ENCODE peak calls at places on chromosomes 16 and 17, in six cellular contexts. W is SK-N-SH, F is RWPE1, S is brain microvascular endothelial cell, B is aorta, L is upper lobe of right lung. R is an unnamed sample.

GRCh38 chr16:89922477-89922883 is 662 bp upstream of the TUBB3 start:
- DNase-seq in W (peak), S (peak), L (peak), F (peak), B (peak), R (no peak)

GRCh38 chr16:88971371-88972097 is 5.5 kb downstream of the CBFA2T3 start:
- DNase-seq in W (no peak), S (no peak), L (no peak), B (no peak), F (no peak), R (no peak)

GRCh38 chr16:81385031-81385756 is 59.4 kb upstream of the CMIP start:
- DNase-seq in S (no peak), L (no peak), B (no peak), W (no peak), F (no peak), R (no peak)

GRCh38 chr16:87033541-87034300 is 283.5 kb downstream of the C16orf95 start:
- DNase-seq in W (no peak), S (no peak), B (peak), F (no peak), L (no peak), R (no peak)

GRCh38 chr16:87495578-87495977 is 2.8 kb upstream of the ZCCHC14 start:
- DNase-seq in L (no peak), W (no peak), S (no peak), F (no peak), B (no peak), R (no peak)

GRCh38 chr16:65936096-65936495 is 430.4 kb upstream of the CDH5 start:
- DNase-seq in L (no peak), S (no peak), W (no peak), B (no peak), F (no peak), R (no peak)

GRCh38 chr17:924711-925480 is 54.7 kb downstream of the NXN start:
- DNase-seq in L (no peak), W (no peak), B (no peak), S (no peak), F (peak), R (no peak)

GRCh38 chr16:89115216-89115949 is 21.7 kb downstream of the ACSF3 start:
- DNase-seq in L (peak), S (peak), F (peak), B (peak), W (no peak), R (peak)

GRCh38 chr16:89720520-89720858 is 209 bp downstream of the VPS9D1 start:
- DNase-seq in F (no peak), S (no peak), B (no peak), W (peak), L (peak), R (peak)

GRCh38 chr16:89015271-89015859 is 38.4 kb upstream of the CBFA2T3 start:
- DNase-seq in F (no peak), W (no peak), L (peak), B (peak), S (no peak), R (no peak)

GRCh38 chr16:73202176-73202729 is 154.3 kb upstream of the ZFHX3 start:
- DNase-seq in L (no peak), W (no peak), B (no peak), F (no peak), S (peak), R (no peak)

GRCh38 chr17:2195729-2196128 is 107.9 kb downstream of the SMG6 start:
- DNase-seq in S (peak), B (no peak), F (no peak), W (no peak), L (no peak), R (peak)

GRCh38 chr17:2395258-2396170 is 5.3 kb downstream of the MNT start:
- DNase-seq in W (no peak), B (no peak), S (peak), F (no peak), L (peak), R (no peak)

DNA sequence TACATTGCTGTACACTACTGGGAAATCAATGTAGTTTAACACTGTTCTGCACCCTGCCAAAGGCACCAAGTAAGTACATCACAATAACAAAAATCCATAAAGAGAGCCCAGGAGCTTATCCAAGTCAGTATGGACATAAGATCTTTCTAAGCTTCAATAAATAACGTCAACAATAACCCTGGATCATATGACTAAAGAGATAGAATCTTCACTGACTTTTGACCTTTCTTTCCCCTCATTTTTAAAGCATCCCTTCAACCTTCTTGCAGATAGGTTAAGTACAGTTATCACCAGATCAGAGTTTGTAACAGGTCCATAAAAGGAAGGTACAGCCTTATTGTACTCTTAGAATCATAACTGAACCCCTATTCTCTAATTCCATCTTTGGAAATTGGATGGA is 2.3 kb downstream of the CEP20 start:
- DNase-seq in L (no peak), S (no peak), F (no peak), W (no peak), B (no peak), R (no peak)
- H3K27ac ChIP-seq in L (no peak), S (no peak), F (no peak), W (no peak), B (no peak), R (no peak)

GRCh38 chr16:1706386-1707192 is 594 bp downstream of the MAPK8IP3 start:
- DNase-seq in W (peak), L (peak), B (peak), S (peak), F (peak), R (peak)

GRCh38 chr16:1707193-1707790 is 1.3 kb downstream of the MAPK8IP3 start:
- DNase-seq in S (peak), F (no peak), L (no peak), W (peak), B (no peak), R (no peak)

GRCh38 chr16:1709356-1709755 is 3.4 kb downstream of the MAPK8IP3 start:
- DNase-seq in F (no peak), W (no peak), L (no peak), S (no peak), B (no peak), R (no peak)

GRCh38 chr16:1708768-1709180 is 2.8 kb downstream of the MAPK8IP3 start:
- DNase-seq in F (no peak), S (peak), L (no peak), W (no peak), B (no peak), R (peak)

DNA sequence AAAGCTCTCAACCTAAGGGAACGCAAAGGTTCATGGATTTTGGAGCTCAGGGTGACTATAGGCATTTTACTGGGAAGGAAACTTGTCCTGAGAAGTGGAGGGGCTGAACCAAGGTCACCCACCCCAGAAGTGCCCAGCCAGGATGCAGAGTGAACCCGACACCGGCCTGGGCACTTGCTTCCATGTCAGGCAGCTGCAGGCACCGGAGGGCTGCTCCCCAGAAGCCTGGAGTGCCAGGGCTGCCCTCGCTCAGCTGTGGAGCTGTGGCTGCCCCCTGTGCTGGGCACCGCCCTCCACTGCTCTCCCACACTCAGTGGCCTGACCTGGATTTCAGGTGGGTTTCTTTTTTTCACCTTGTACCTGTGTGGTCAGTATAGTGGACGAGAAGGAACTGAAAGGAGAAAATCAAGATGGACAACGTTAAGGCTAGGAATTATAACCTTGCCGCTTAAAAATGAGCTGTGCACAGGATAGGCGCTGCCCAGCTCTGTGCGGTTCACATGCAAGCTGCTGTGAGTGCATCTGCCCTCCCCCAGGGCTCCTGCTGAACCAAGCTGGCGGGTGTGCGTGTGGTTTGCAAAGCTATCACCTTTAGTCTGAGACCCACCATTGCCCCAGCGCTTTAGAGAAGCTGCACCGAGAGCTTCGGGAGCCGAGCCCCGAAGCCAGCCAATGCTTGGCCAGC is 2.2 kb downstream of the MAPK8IP3 start:
- DNase-seq in W (no peak), F (no peak), L (no peak), B (no peak), S (no peak), R (no peak)
- H3K27ac ChIP-seq in W (no peak), F (peak), L (no peak), B (no peak), S (peak), R (no peak)

GRCh38 chr16:58035356-58036170 is 10.0 kb downstream of the MMP15 start:
- DNase-seq in B (no peak), S (no peak), W (peak), F (no peak), L (peak), R (no peak)
- H3K27ac ChIP-seq in B (no peak), S (no peak), W (peak), F (no peak), L (no peak), R (no peak)

GRCh38 chr16:15765880-15766279 is 90.9 kb downstream of the MYH11 start:
- DNase-seq in F (peak), L (no peak), S (peak), W (peak), B (peak), R (peak)
- H3K27ac ChIP-seq in F (no peak), L (no peak), S (no peak), W (no peak), B (peak), R (no peak)

GRCh38 chr17:31452101-31452500 is 60.6 kb downstream of the RAB11FIP4 start:
- DNase-seq in F (peak), S (no peak), W (no peak), B (no peak), L (no peak), R (no peak)

GRCh38 chr17:31449746-31450145 is 58.3 kb downstream of the RAB11FIP4 start:
- DNase-seq in W (no peak), L (no peak), B (no peak), S (no peak), F (no peak), R (no peak)

GRCh38 chr17:31448467-31449077 is 57.1 kb downstream of the RAB11FIP4 start:
- DNase-seq in F (no peak), B (no peak), W (no peak), S (no peak), L (no peak), R (no peak)

GRCh38 chr17:31453896-31454295 is 62.4 kb downstream of the RAB11FIP4 start:
- DNase-seq in F (no peak), B (no peak), W (no peak), S (no peak), L (no peak), R (no peak)

DNA sequence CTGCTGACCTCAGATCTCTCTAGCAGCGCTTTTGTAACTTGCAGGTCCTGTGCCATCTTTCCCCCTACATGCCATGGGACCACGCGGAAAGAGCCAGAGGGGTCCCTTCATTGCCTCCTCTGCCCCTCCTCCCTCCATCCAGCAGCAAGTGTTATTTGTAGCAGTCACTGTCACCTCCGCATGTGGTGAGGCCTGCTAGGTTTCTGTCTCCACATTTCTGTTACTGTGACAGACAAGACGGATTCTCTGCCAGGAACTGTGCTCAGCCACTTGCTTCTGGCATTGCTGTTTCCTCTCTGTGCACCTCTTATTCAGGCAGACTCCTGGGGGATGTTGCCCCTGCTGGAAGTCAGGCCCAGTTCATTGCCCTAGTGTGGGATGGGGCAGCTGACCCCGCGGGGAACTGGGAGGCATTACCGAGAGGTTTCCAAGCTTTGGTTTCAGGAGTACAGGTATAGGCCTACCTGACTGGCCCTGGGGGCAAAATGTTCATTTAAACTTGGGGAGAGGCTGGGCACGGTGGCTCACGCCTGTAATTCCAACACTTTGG is 61.2 kb downstream of the RAB11FIP4 start:
- DNase-seq in S (no peak), F (no peak), L (no peak), B (no peak), W (no peak), R (no peak)
- H3K27ac ChIP-seq in S (no peak), F (no peak), L (no peak), B (no peak), W (no peak), R (peak)

DNA sequence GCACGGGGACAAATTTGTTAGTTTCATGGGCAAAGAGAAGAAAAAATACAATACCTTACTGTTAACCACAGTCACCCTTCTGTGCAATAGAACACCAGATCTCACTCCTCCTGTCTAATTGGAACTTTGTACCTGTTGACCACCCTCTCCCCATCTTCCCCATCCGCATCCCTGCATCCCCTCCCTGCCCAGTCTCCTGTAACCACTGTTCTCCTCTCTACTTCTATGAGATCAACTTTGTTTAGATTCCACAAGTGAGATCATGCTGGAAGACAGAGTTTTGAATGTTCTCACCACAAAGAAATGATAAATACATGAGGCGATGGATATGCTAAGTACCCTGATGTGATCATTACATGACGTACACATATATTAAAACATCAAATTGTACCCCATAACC is 47.7 kb downstream of the CLEC16A start:
- DNase-seq in B (no peak), W (no peak), F (no peak), L (no peak), S (peak), R (no peak)
- H3K27ac ChIP-seq in B (no peak), W (peak), F (peak), L (no peak), S (peak), R (no peak)

DNA sequence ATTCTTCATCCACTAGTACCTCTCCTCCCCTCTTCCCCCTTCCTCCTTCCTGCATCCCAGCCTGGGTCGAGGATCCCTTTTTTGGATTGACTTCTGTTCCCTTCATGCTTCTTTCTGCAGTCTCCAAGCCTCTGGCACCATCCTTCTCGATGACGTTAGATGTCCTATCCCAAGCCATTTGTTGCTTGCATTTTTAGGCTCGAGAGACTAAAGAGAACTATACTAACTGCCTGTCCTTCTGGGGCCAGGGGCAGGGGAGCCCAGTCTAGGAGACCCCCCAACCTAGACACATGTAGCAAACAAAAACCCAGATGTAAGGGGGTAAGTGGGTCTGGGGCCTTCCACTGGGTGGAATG is 23.9 kb downstream of the UNK start:
- DNase-seq in L (no peak), W (no peak), F (no peak), S (no peak), B (no peak), R (no peak)
- H3K27ac ChIP-seq in L (no peak), W (peak), F (peak), S (peak), B (no peak), R (no peak)

GRCh38 chr16:2856061-2856670 is 1.8 kb downstream of the PRSS22 start:
- DNase-seq in F (peak), S (no peak), B (no peak), W (peak), L (no peak), R (no peak)

GRCh38 chr16:2855536-2855935 is 2.4 kb downstream of the PRSS22 start:
- DNase-seq in W (peak), F (no peak), S (no peak), B (no peak), L (no peak), R (no peak)

GRCh38 chr16:2857451-2858244 is at the start of gene PRSS22:
- DNase-seq in B (no peak), W (peak), S (no peak), F (peak), L (peak), R (no peak)

GRCh38 chr16:2858245-2859025 is 465 bp upstream of the PRSS22 start:
- DNase-seq in L (peak), B (no peak), F (peak), W (peak), S (no peak), R (no peak)

GRCh38 chr16:2856686-2857450 is 1.1 kb downstream of the PRSS22 start:
- DNase-seq in F (no peak), L (no peak), B (no peak), S (no peak), W (no peak), R (no peak)
- H3K27ac ChIP-seq in F (peak), L (peak), B (no peak), S (no peak), W (no peak), R (no peak)

R was measured in caudate nucleus.